ENCODE peak calls at places on chromosomes 2 and 18, in ten cellular contexts. One of them, this sample, is unnamed.

GRCh38 chr2:238921681-238922319 is 73.9 kb downstream of the TWIST2 start:
- DNase-seq in CD8-positive, alpha-beta T cell: no peak
- DNase-seq in upper lobe of left lung: no peak
- DNase-seq in lower lobe of right lung: no peak
- DNase-seq in A549: no peak
- DNase-seq in tibial nerve: no peak
- DNase-seq in stomach: no peak
- DNase-seq in PC-3: no peak
- DNase-seq in adrenal gland: no peak
- DNase-seq in Panc1: no peak
- DNase-seq in this sample: no peak

GRCh38 chr18:79855147-79855910 is 57.6 kb downstream of the KCNG2 start:
- DNase-seq in CD8-positive, alpha-beta T cell: no peak
- DNase-seq in upper lobe of left lung: no peak
- DNase-seq in tibial nerve: no peak
- DNase-seq in A549: no peak
- DNase-seq in PC-3: no peak
- DNase-seq in lower lobe of right lung: no peak
- DNase-seq in Panc1: no peak
- DNase-seq in stomach: no peak
- DNase-seq in adrenal gland: no peak
- DNase-seq in this sample: no peak

GRCh38 chr2:120661551-120661950 is 74.1 kb upstream of the GLI2 start:
- DNase-seq in tibial nerve: peak; percentile 35
- DNase-seq in lower lobe of right lung: no peak
- DNase-seq in Panc1: no peak
- DNase-seq in upper lobe of left lung: no peak
- DNase-seq in stomach: peak; percentile 53
- DNase-seq in adrenal gland: peak; percentile 61
- DNase-seq in CD8-positive, alpha-beta T cell: no peak
- DNase-seq in PC-3: no peak
- DNase-seq in A549: no peak
- DNase-seq in this sample: no peak

GRCh38 chr18:42925036-42925435 is 190.4 kb downstream of the RIT2 start:
- DNase-seq in stomach: no peak
- DNase-seq in upper lobe of left lung: no peak
- DNase-seq in Panc1: no peak
- DNase-seq in tibial nerve: no peak
- DNase-seq in CD8-positive, alpha-beta T cell: no peak
- DNase-seq in A549: no peak
- DNase-seq in PC-3: no peak
- DNase-seq in adrenal gland: no peak
- DNase-seq in lower lobe of right lung: no peak
- DNase-seq in this sample: no peak

GRCh38 chr2:188380280-188380679 is 88.6 kb downstream of the GULP1 start:
- DNase-seq in stomach: no peak
- DNase-seq in CD8-positive, alpha-beta T cell: no peak
- DNase-seq in adrenal gland: no peak
- DNase-seq in lower lobe of right lung: no peak
- DNase-seq in tibial nerve: no peak
- DNase-seq in PC-3: peak; percentile 5
- DNase-seq in A549: no peak
- DNase-seq in upper lobe of left lung: no peak
- DNase-seq in Panc1: no peak
- DNase-seq in this sample: no peak

GRCh38 chr2:37570773-37571570 is 100.5 kb downstream of the CDC42EP3 start:
- DNase-seq in lower lobe of right lung: no peak
- DNase-seq in stomach: no peak
- DNase-seq in CD8-positive, alpha-beta T cell: no peak
- DNase-seq in upper lobe of left lung: no peak
- DNase-seq in PC-3: peak; percentile 91
- DNase-seq in adrenal gland: peak; percentile 21
- DNase-seq in tibial nerve: no peak
- DNase-seq in Panc1: no peak
- DNase-seq in A549: peak; percentile 49
- DNase-seq in this sample: no peak

GRCh38 chr2:150076281-150076680 is 411.2 kb downstream of the RND3 start:
- DNase-seq in PC-3: peak; percentile 75
- DNase-seq in tibial nerve: no peak
- DNase-seq in adrenal gland: no peak
- DNase-seq in Panc1: no peak
- DNase-seq in A549: peak; percentile 24
- DNase-seq in stomach: no peak
- DNase-seq in upper lobe of left lung: no peak
- DNase-seq in CD8-positive, alpha-beta T cell: no peak
- DNase-seq in lower lobe of right lung: no peak
- DNase-seq in this sample: no peak

GRCh38 chr2:149991576-149991975 is 404.0 kb upstream of the MMADHC start:
- DNase-seq in lower lobe of right lung: no peak
- DNase-seq in tibial nerve: no peak
- DNase-seq in stomach: no peak
- DNase-seq in Panc1: no peak
- DNase-seq in upper lobe of left lung: no peak
- DNase-seq in PC-3: peak; percentile 80
- DNase-seq in adrenal gland: no peak
- DNase-seq in A549: no peak
- DNase-seq in CD8-positive, alpha-beta T cell: no peak
- DNase-seq in this sample: no peak

GRCh38 chr2:127078028-127078427 is 28.9 kb downstream of the BIN1 start:
- DNase-seq in tibial nerve: no peak
- DNase-seq in PC-3: no peak
- DNase-seq in stomach: no peak
- DNase-seq in Panc1: no peak
- DNase-seq in CD8-positive, alpha-beta T cell: no peak
- DNase-seq in lower lobe of right lung: no peak
- DNase-seq in adrenal gland: no peak
- DNase-seq in A549: no peak
- DNase-seq in upper lobe of left lung: peak; percentile 60
- DNase-seq in this sample: no peak

GRCh38 chr2:184053326-184053725 is 545.0 kb upstream of the ZNF804A start:
- DNase-seq in upper lobe of left lung: no peak
- DNase-seq in A549: peak; percentile 14
- DNase-seq in CD8-positive, alpha-beta T cell: no peak
- DNase-seq in stomach: no peak
- DNase-seq in tibial nerve: no peak
- DNase-seq in lower lobe of right lung: no peak
- DNase-seq in PC-3: peak; percentile 62
- DNase-seq in adrenal gland: no peak
- DNase-seq in Panc1: no peak
- DNase-seq in this sample: no peak

GRCh38 chr2:76448956-76449355 is 738.2 kb upstream of the GCFC2 start:
- DNase-seq in tibial nerve: no peak
- DNase-seq in upper lobe of left lung: no peak
- DNase-seq in Panc1: no peak
- DNase-seq in A549: no peak
- DNase-seq in CD8-positive, alpha-beta T cell: no peak
- DNase-seq in PC-3: no peak
- DNase-seq in lower lobe of right lung: no peak
- DNase-seq in stomach: no peak
- DNase-seq in adrenal gland: no peak
- DNase-seq in this sample: no peak

GRCh38 chr2:143433158-143433557 is 303.9 kb downstream of the ARHGAP15 start:
- DNase-seq in Panc1: no peak
- DNase-seq in CD8-positive, alpha-beta T cell: no peak
- DNase-seq in PC-3: no peak
- DNase-seq in adrenal gland: no peak
- DNase-seq in tibial nerve: no peak
- DNase-seq in stomach: no peak
- DNase-seq in upper lobe of left lung: no peak
- DNase-seq in lower lobe of right lung: no peak
- DNase-seq in A549: no peak
- DNase-seq in this sample: no peak

GRCh38 chr2:10157293-10157692 is 34.8 kb downstream of the RRM2 start:
- DNase-seq in stomach: no peak
- DNase-seq in upper lobe of left lung: no peak
- DNase-seq in PC-3: no peak
- DNase-seq in tibial nerve: no peak
- DNase-seq in Panc1: no peak
- DNase-seq in lower lobe of right lung: no peak
- DNase-seq in CD8-positive, alpha-beta T cell: no peak
- DNase-seq in adrenal gland: no peak
- DNase-seq in A549: peak; percentile 41
- DNase-seq in this sample: no peak

GRCh38 chr18:23884712-23885375 is 129.7 kb upstream of the TTC39C start:
- DNase-seq in A549: no peak
- DNase-seq in CD8-positive, alpha-beta T cell: no peak
- DNase-seq in PC-3: no peak
- DNase-seq in Panc1: no peak
- DNase-seq in stomach: peak; percentile 72
- DNase-seq in tibial nerve: peak; percentile 25
- DNase-seq in lower lobe of right lung: peak; percentile 51
- DNase-seq in upper lobe of left lung: peak; percentile 51
- DNase-seq in adrenal gland: no peak
- DNase-seq in this sample: no peak

GRCh38 chr2:74003494-74004211 is 18.9 kb downstream of the TET3 start:
- DNase-seq in Panc1: no peak
- DNase-seq in stomach: no peak
- DNase-seq in PC-3: peak; percentile 41
- DNase-seq in CD8-positive, alpha-beta T cell: no peak
- DNase-seq in tibial nerve: no peak
- DNase-seq in adrenal gland: no peak
- DNase-seq in lower lobe of right lung: no peak
- DNase-seq in upper lobe of left lung: no peak
- DNase-seq in A549: no peak
- DNase-seq in this sample: peak; percentile 26

GRCh38 chr2:176428943-176429469 is 159.8 kb downstream of the MTX2 start:
- DNase-seq in CD8-positive, alpha-beta T cell: no peak
- DNase-seq in PC-3: no peak
- DNase-seq in A549: no peak
- DNase-seq in Panc1: no peak
- DNase-seq in tibial nerve: no peak
- DNase-seq in stomach: no peak
- DNase-seq in lower lobe of right lung: no peak
- DNase-seq in upper lobe of left lung: no peak
- DNase-seq in adrenal gland: no peak
- DNase-seq in this sample: no peak

DNA sequence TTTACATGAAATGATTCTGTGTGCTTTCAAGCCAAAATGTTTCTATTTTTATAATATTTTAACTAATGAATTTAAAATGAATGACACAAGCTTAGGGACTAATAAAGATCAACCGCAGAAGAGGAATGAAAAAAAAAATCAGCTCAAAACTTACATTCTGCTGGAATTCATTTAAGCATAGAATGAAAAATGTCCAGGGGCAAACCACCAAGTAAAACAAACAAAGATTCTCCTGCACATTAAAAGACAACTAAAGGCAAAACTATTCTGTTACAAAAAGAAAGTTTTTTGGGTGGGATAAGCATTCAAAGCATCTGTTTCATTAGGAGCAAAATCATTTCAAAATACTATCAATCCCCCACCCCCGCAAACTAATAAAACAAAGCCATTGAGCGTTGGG is 99.3 kb upstream of the SOX11 start:
- DNase-seq in A549: no peak
- DNase-seq in tibial nerve: no peak
- DNase-seq in stomach: no peak
- DNase-seq in adrenal gland: no peak
- DNase-seq in PC-3: no peak
- DNase-seq in CD8-positive, alpha-beta T cell: no peak
- DNase-seq in Panc1: no peak
- DNase-seq in lower lobe of right lung: no peak
- DNase-seq in upper lobe of left lung: no peak
- DNase-seq in this sample: peak; percentile 6
- H3K9me3 ChIP-seq in A549: peaks cover 5% of the 10 kb centered on the region
- H3K9me3 ChIP-seq in tibial nerve: no peaks in the 10 kb centered on the region
- H3K9me3 ChIP-seq in stomach: no peaks in the 10 kb centered on the region
- H3K9me3 ChIP-seq in adrenal gland: no peaks in the 10 kb centered on the region
- H3K9me3 ChIP-seq in PC-3: peaks cover 6% of the 10 kb centered on the region
- H3K9me3 ChIP-seq in CD8-positive, alpha-beta T cell: no peaks in the 10 kb centered on the region
- H3K9me3 ChIP-seq in Panc1: no peaks in the 10 kb centered on the region
- H3K9me3 ChIP-seq in lower lobe of right lung: no peaks in the 10 kb centered on the region
- H3K9me3 ChIP-seq in upper lobe of left lung: no peaks in the 10 kb centered on the region
- H3K9me3 ChIP-seq in this sample: peaks cover 1% of the 10 kb centered on the region

GRCh38 chr2:198101688-198102087 is 297.3 kb downstream of the PLCL1 start:
- DNase-seq in tibial nerve: no peak
- DNase-seq in lower lobe of right lung: no peak
- DNase-seq in stomach: no peak
- DNase-seq in Panc1: no peak
- DNase-seq in PC-3: no peak
- DNase-seq in CD8-positive, alpha-beta T cell: no peak
- DNase-seq in upper lobe of left lung: no peak
- DNase-seq in A549: no peak
- DNase-seq in adrenal gland: no peak
- DNase-seq in this sample: no peak
- H3K27ac ChIP-seq in tibial nerve: no peak overlapping the region
- H3K27ac ChIP-seq in lower lobe of right lung: no peak overlapping the region
- H3K27ac ChIP-seq in stomach: no peak overlapping the region
- H3K27ac ChIP-seq in Panc1: no peak overlapping the region
- H3K27ac ChIP-seq in PC-3: no peak overlapping the region
- H3K27ac ChIP-seq in CD8-positive, alpha-beta T cell: no peak overlapping the region
- H3K27ac ChIP-seq in upper lobe of left lung: no peak overlapping the region
- H3K27ac ChIP-seq in A549: no peak overlapping the region
- H3K27ac ChIP-seq in adrenal gland: no peak overlapping the region
- H3K27ac ChIP-seq in this sample: no peak overlapping the region

GRCh38 chr2:209094221-209094620 is 329.6 kb upstream of the MAP2 start:
- DNase-seq in stomach: no peak
- DNase-seq in A549: no peak
- DNase-seq in PC-3: no peak
- DNase-seq in lower lobe of right lung: no peak
- DNase-seq in CD8-positive, alpha-beta T cell: no peak
- DNase-seq in Panc1: no peak
- DNase-seq in upper lobe of left lung: no peak
- DNase-seq in adrenal gland: no peak
- DNase-seq in tibial nerve: no peak
- DNase-seq in this sample: no peak

GRCh38 chr2:209102319-209102718 is 321.5 kb upstream of the MAP2 start:
- DNase-seq in tibial nerve: no peak
- DNase-seq in stomach: no peak
- DNase-seq in PC-3: no peak
- DNase-seq in lower lobe of right lung: no peak
- DNase-seq in adrenal gland: no peak
- DNase-seq in CD8-positive, alpha-beta T cell: no peak
- DNase-seq in A549: no peak
- DNase-seq in Panc1: no peak
- DNase-seq in upper lobe of left lung: no peak
- DNase-seq in this sample: no peak

GRCh38 chr2:209095432-209095831 is 328.4 kb upstream of the MAP2 start:
- DNase-seq in lower lobe of right lung: no peak
- DNase-seq in tibial nerve: no peak
- DNase-seq in upper lobe of left lung: no peak
- DNase-seq in CD8-positive, alpha-beta T cell: no peak
- DNase-seq in Panc1: no peak
- DNase-seq in stomach: no peak
- DNase-seq in A549: no peak
- DNase-seq in adrenal gland: no peak
- DNase-seq in PC-3: no peak
- DNase-seq in this sample: no peak

GRCh38 chr2:209097168-209097567 is 326.7 kb upstream of the MAP2 start:
- DNase-seq in lower lobe of right lung: no peak
- DNase-seq in upper lobe of left lung: no peak
- DNase-seq in stomach: no peak
- DNase-seq in CD8-positive, alpha-beta T cell: no peak
- DNase-seq in A549: no peak
- DNase-seq in PC-3: no peak
- DNase-seq in adrenal gland: no peak
- DNase-seq in Panc1: no peak
- DNase-seq in tibial nerve: no peak
- DNase-seq in this sample: no peak
- TF ChIP-seq CTCF in lower lobe of right lung: no peak
- TF ChIP-seq CTCF in upper lobe of left lung: no peak
- TF ChIP-seq CTCF in stomach: no peak
- TF ChIP-seq CTCF in CD8-positive, alpha-beta T cell: no peak
- TF ChIP-seq CTCF in A549: no peak
- TF ChIP-seq CTCF in PC-3: no peak
- TF ChIP-seq CTCF in adrenal gland: no peak
- TF ChIP-seq CTCF in Panc1: no peak
- TF ChIP-seq CTCF in tibial nerve: no peak
- TF ChIP-seq CTCF in this sample: no peak

GRCh38 chr18:78123926-78124797 is 855.5 kb upstream of the SALL3 start:
- DNase-seq in A549: no peak
- DNase-seq in upper lobe of left lung: peak; percentile 47
- DNase-seq in lower lobe of right lung: no peak
- DNase-seq in tibial nerve: no peak
- DNase-seq in stomach: no peak
- DNase-seq in CD8-positive, alpha-beta T cell: no peak
- DNase-seq in Panc1: no peak
- DNase-seq in adrenal gland: no peak
- DNase-seq in PC-3: no peak
- DNase-seq in this sample: no peak
- H3K9me3 ChIP-seq in A549: no peaks in the 10 kb centered on the region
- H3K9me3 ChIP-seq in upper lobe of left lung: no peaks in the 10 kb centered on the region
- H3K9me3 ChIP-seq in lower lobe of right lung: no peaks in the 10 kb centered on the region
- H3K9me3 ChIP-seq in tibial nerve: peaks cover 4% of the 10 kb centered on the region
- H3K9me3 ChIP-seq in stomach: peaks cover 29% of the 10 kb centered on the region
- H3K9me3 ChIP-seq in CD8-positive, alpha-beta T cell: no peaks in the 10 kb centered on the region
- H3K9me3 ChIP-seq in Panc1: peaks cover 3% of the 10 kb centered on the region
- H3K9me3 ChIP-seq in adrenal gland: no peaks in the 10 kb centered on the region
- H3K9me3 ChIP-seq in PC-3: no peaks in the 10 kb centered on the region
- H3K9me3 ChIP-seq in this sample: peaks cover 78% of the 10 kb centered on the region

This sample was measured in AG04450.